ENCODE peak calls at places on chromosomes 3 and 15, in five cellular contexts. One of them, this sample, is unnamed.
A peak's percentile ranks its signal among the peaks of the same experiment; 100 is the strongest.

GRCh38 chr3:94063497-94064119 is 747 bp downstream of the NSUN3 start:
- DNase-seq in Kasumi-1: peak; percentile 33
- DNase-seq in progenitor cell of endocrine pancreas: no peak
- DNase-seq in A549: no peak
- DNase-seq in activated CD4-positive, alpha-beta T cell treated with anti-CD3 and anti-CD28 coated beads, Interleukin-2, amount 10 ng/mL, durations not matched to agents 7 days and 5 days: no peak
- DNase-seq in this sample: no peak

GRCh38 chr3:66795365-66795764 is 202.7 kb upstream of the KBTBD8 start:
- DNase-seq in Kasumi-1: no peak
- DNase-seq in progenitor cell of endocrine pancreas: no peak
- DNase-seq in A549: no peak
- DNase-seq in activated CD4-positive, alpha-beta T cell treated with anti-CD3 and anti-CD28 coated beads, Interleukin-2, amount 10 ng/mL, durations not matched to agents 7 days and 5 days: no peak
- DNase-seq in this sample: no peak

GRCh38 chr3:147383617-147384016 is 22.7 kb downstream of the ZIC4 start:
- DNase-seq in Kasumi-1: no peak
- DNase-seq in progenitor cell of endocrine pancreas: no peak
- DNase-seq in A549: no peak
- DNase-seq in activated CD4-positive, alpha-beta T cell treated with anti-CD3 and anti-CD28 coated beads, Interleukin-2, amount 10 ng/mL, durations not matched to agents 7 days and 5 days: no peak
- DNase-seq in this sample: no peak

GRCh38 chr3:182597621-182598041 is 195.7 kb upstream of the ATP11B start:
- DNase-seq in Kasumi-1: no peak
- DNase-seq in progenitor cell of endocrine pancreas: no peak
- DNase-seq in A549: no peak
- DNase-seq in activated CD4-positive, alpha-beta T cell treated with anti-CD3 and anti-CD28 coated beads, Interleukin-2, amount 10 ng/mL, durations not matched to agents 7 days and 5 days: no peak
- DNase-seq in this sample: no peak

GRCh38 chr3:45906681-45907220 is 20.4 kb downstream of the CCR9 start:
- DNase-seq in Kasumi-1: no peak
- DNase-seq in progenitor cell of endocrine pancreas: no peak
- DNase-seq in A549: no peak
- DNase-seq in activated CD4-positive, alpha-beta T cell treated with anti-CD3 and anti-CD28 coated beads, Interleukin-2, amount 10 ng/mL, durations not matched to agents 7 days and 5 days: no peak
- DNase-seq in this sample: no peak

GRCh38 chr3:115697263-115698053 is 74.1 kb downstream of the GAP43 start:
- DNase-seq in Kasumi-1: no peak
- DNase-seq in progenitor cell of endocrine pancreas: no peak
- DNase-seq in A549: no peak
- DNase-seq in activated CD4-positive, alpha-beta T cell treated with anti-CD3 and anti-CD28 coated beads, Interleukin-2, amount 10 ng/mL, durations not matched to agents 7 days and 5 days: no peak
- DNase-seq in this sample: no peak

GRCh38 chr3:39318311-39318710 is 11.2 kb upstream of the CCR8 start:
- DNase-seq in Kasumi-1: no peak
- DNase-seq in progenitor cell of endocrine pancreas: no peak
- DNase-seq in A549: peak; percentile 43
- DNase-seq in activated CD4-positive, alpha-beta T cell treated with anti-CD3 and anti-CD28 coated beads, Interleukin-2, amount 10 ng/mL, durations not matched to agents 7 days and 5 days: no peak
- DNase-seq in this sample: no peak

GRCh38 chr15:82647045-82647834 is at the start of gene CPEB1:
- DNase-seq in Kasumi-1: no peak
- DNase-seq in progenitor cell of endocrine pancreas: no peak
- DNase-seq in A549: peak; percentile 66
- DNase-seq in activated CD4-positive, alpha-beta T cell treated with anti-CD3 and anti-CD28 coated beads, Interleukin-2, amount 10 ng/mL, durations not matched to agents 7 days and 5 days: no peak
- DNase-seq in this sample: no peak

GRCh38 chr15:52162876-52163275 is 28.3 kb downstream of the GNB5 start:
- DNase-seq in Kasumi-1: no peak
- DNase-seq in progenitor cell of endocrine pancreas: no peak
- DNase-seq in A549: no peak
- DNase-seq in activated CD4-positive, alpha-beta T cell treated with anti-CD3 and anti-CD28 coated beads, Interleukin-2, amount 10 ng/mL, durations not matched to agents 7 days and 5 days: no peak
- DNase-seq in this sample: no peak

GRCh38 chr3:99602183-99602582 is 36.2 kb upstream of the COL8A1 start:
- DNase-seq in Kasumi-1: no peak
- DNase-seq in progenitor cell of endocrine pancreas: no peak
- DNase-seq in A549: no peak
- DNase-seq in activated CD4-positive, alpha-beta T cell treated with anti-CD3 and anti-CD28 coated beads, Interleukin-2, amount 10 ng/mL, durations not matched to agents 7 days and 5 days: no peak
- DNase-seq in this sample: no peak

GRCh38 chr3:112319516-112320276 is 13.3 kb upstream of the CD200 start:
- DNase-seq in Kasumi-1: no peak
- DNase-seq in progenitor cell of endocrine pancreas: no peak
- DNase-seq in A549: no peak
- DNase-seq in activated CD4-positive, alpha-beta T cell treated with anti-CD3 and anti-CD28 coated beads, Interleukin-2, amount 10 ng/mL, durations not matched to agents 7 days and 5 days: no peak
- DNase-seq in this sample: no peak

GRCh38 chr3:134601539-134602439 is 49.0 kb downstream of the KY start:
- DNase-seq in Kasumi-1: no peak
- DNase-seq in progenitor cell of endocrine pancreas: peak; percentile 62
- DNase-seq in A549: no peak
- DNase-seq in activated CD4-positive, alpha-beta T cell treated with anti-CD3 and anti-CD28 coated beads, Interleukin-2, amount 10 ng/mL, durations not matched to agents 7 days and 5 days: no peak
- DNase-seq in this sample: no peak

This sample was measured in activated CD4-positive, alpha-beta memory T cell treated with anti-CD3 and anti-CD28 coated beads, Interleukin-2, amount 10 ng/mL, durations not matched to agents 7 days and 5 days.